ENCODE peak calls at places on chromosome 6, in ten cellular contexts. One of them, this sample, is unnamed.

GRCh38 chr6:151063339-151063738 is 176.4 kb upstream of the AKAP12 start:
- DNase-seq in SJSA1: no peak
- DNase-seq in cardiac muscle cell: no peak
- DNase-seq in tibial artery: no peak
- DNase-seq in IMR-90: peak
- DNase-seq in dorsolateral prefrontal cortex: no peak
- DNase-seq in ascending aorta: no peak
- DNase-seq in GM12878: no peak
- DNase-seq in breast epithelium: no peak
- DNase-seq in uterus: no peak
- DNase-seq in this sample: no peak

GRCh38 chr6:33427585-33428218 is 7.8 kb downstream of the SYNGAP1 start:
- DNase-seq in SJSA1: no peak
- DNase-seq in cardiac muscle cell: peak
- DNase-seq in tibial artery: peak
- DNase-seq in IMR-90: no peak
- DNase-seq in dorsolateral prefrontal cortex: peak
- DNase-seq in ascending aorta: no peak
- DNase-seq in GM12878: no peak
- DNase-seq in breast epithelium: no peak
- DNase-seq in uterus: peak
- DNase-seq in this sample: peak

GRCh38 chr6:1605822-1606532 is 3.7 kb upstream of the FOXC1 start:
- DNase-seq in SJSA1: no peak
- DNase-seq in cardiac muscle cell: no peak
- DNase-seq in tibial artery: no peak
- DNase-seq in IMR-90: no peak
- DNase-seq in dorsolateral prefrontal cortex: no peak
- DNase-seq in ascending aorta: no peak
- DNase-seq in GM12878: no peak
- DNase-seq in breast epithelium: no peak
- DNase-seq in uterus: no peak
- DNase-seq in this sample: no peak

GRCh38 chr6:44667668-44668390 is 280.3 kb downstream of the CDC5L start:
- DNase-seq in SJSA1: peak
- DNase-seq in cardiac muscle cell: peak
- DNase-seq in tibial artery: no peak
- DNase-seq in IMR-90: no peak
- DNase-seq in dorsolateral prefrontal cortex: no peak
- DNase-seq in ascending aorta: no peak
- DNase-seq in GM12878: no peak
- DNase-seq in breast epithelium: no peak
- DNase-seq in uterus: no peak
- DNase-seq in this sample: peak

GRCh38 chr6:149438855-149439254 is 38.8 kb downstream of the SUMO4 start:
- DNase-seq in SJSA1: no peak
- DNase-seq in cardiac muscle cell: no peak
- DNase-seq in tibial artery: no peak
- DNase-seq in IMR-90: no peak
- DNase-seq in dorsolateral prefrontal cortex: no peak
- DNase-seq in ascending aorta: no peak
- DNase-seq in GM12878: no peak
- DNase-seq in breast epithelium: no peak
- DNase-seq in uterus: no peak
- DNase-seq in this sample: no peak

GRCh38 chr6:148998704-148999103 is 251.9 kb downstream of the UST start:
- DNase-seq in SJSA1: no peak
- DNase-seq in cardiac muscle cell: no peak
- DNase-seq in tibial artery: no peak
- DNase-seq in IMR-90: no peak
- DNase-seq in dorsolateral prefrontal cortex: no peak
- DNase-seq in ascending aorta: no peak
- DNase-seq in GM12878: no peak
- DNase-seq in breast epithelium: no peak
- DNase-seq in uterus: no peak
- DNase-seq in this sample: no peak

GRCh38 chr6:116327803-116328527 is 42.8 kb upstream of the DSE start:
- DNase-seq in SJSA1: no peak
- DNase-seq in cardiac muscle cell: no peak
- DNase-seq in tibial artery: no peak
- DNase-seq in IMR-90: peak
- DNase-seq in dorsolateral prefrontal cortex: no peak
- DNase-seq in ascending aorta: no peak
- DNase-seq in GM12878: no peak
- DNase-seq in breast epithelium: no peak
- DNase-seq in uterus: no peak
- DNase-seq in this sample: no peak

GRCh38 chr6:134111062-134111677 is 58.7 kb upstream of the SLC2A12 start:
- DNase-seq in SJSA1: no peak
- DNase-seq in cardiac muscle cell: peak
- DNase-seq in tibial artery: no peak
- DNase-seq in IMR-90: peak
- DNase-seq in dorsolateral prefrontal cortex: no peak
- DNase-seq in ascending aorta: no peak
- DNase-seq in GM12878: no peak
- DNase-seq in breast epithelium: no peak
- DNase-seq in uterus: no peak
- DNase-seq in this sample: no peak

GRCh38 chr6:157994126-157994795 is 12.6 kb downstream of the SYNJ2 start:
- DNase-seq in SJSA1: no peak
- DNase-seq in cardiac muscle cell: no peak
- DNase-seq in tibial artery: no peak
- DNase-seq in IMR-90: no peak
- DNase-seq in dorsolateral prefrontal cortex: no peak
- DNase-seq in ascending aorta: no peak
- DNase-seq in GM12878: no peak
- DNase-seq in breast epithelium: no peak
- DNase-seq in uterus: no peak
- DNase-seq in this sample: peak

GRCh38 chr6:81938014-81938761 is 185.7 kb upstream of the TENT5A start:
- DNase-seq in SJSA1: peak
- DNase-seq in cardiac muscle cell: no peak
- DNase-seq in tibial artery: no peak
- DNase-seq in IMR-90: peak
- DNase-seq in dorsolateral prefrontal cortex: no peak
- DNase-seq in ascending aorta: no peak
- DNase-seq in GM12878: peak
- DNase-seq in breast epithelium: no peak
- DNase-seq in uterus: no peak
- DNase-seq in this sample: no peak

GRCh38 chr6:36848658-36849441 is 9.6 kb upstream of the CPNE5 start:
- DNase-seq in SJSA1: no peak
- DNase-seq in cardiac muscle cell: peak
- DNase-seq in tibial artery: no peak
- DNase-seq in IMR-90: no peak
- DNase-seq in dorsolateral prefrontal cortex: no peak
- DNase-seq in ascending aorta: no peak
- DNase-seq in GM12878: no peak
- DNase-seq in breast epithelium: no peak
- DNase-seq in uterus: peak
- DNase-seq in this sample: no peak

GRCh38 chr6:98525860-98526259 is 308.5 kb upstream of the POU3F2 start:
- DNase-seq in SJSA1: no peak
- DNase-seq in cardiac muscle cell: no peak
- DNase-seq in tibial artery: no peak
- DNase-seq in IMR-90: no peak
- DNase-seq in dorsolateral prefrontal cortex: no peak
- DNase-seq in ascending aorta: no peak
- DNase-seq in GM12878: no peak
- DNase-seq in breast epithelium: no peak
- DNase-seq in uterus: no peak
- DNase-seq in this sample: no peak

GRCh38 chr6:126721581-126722145 is 381.7 kb downstream of the CENPW start:
- DNase-seq in SJSA1: no peak
- DNase-seq in cardiac muscle cell: no peak
- DNase-seq in tibial artery: no peak
- DNase-seq in IMR-90: peak
- DNase-seq in dorsolateral prefrontal cortex: no peak
- DNase-seq in ascending aorta: no peak
- DNase-seq in GM12878: no peak
- DNase-seq in breast epithelium: no peak
- DNase-seq in uterus: no peak
- DNase-seq in this sample: no peak

GRCh38 chr6:153096031-153096430 is 35.1 kb downstream of the RGS17 start:
- DNase-seq in SJSA1: no peak
- DNase-seq in cardiac muscle cell: no peak
- DNase-seq in tibial artery: no peak
- DNase-seq in IMR-90: no peak
- DNase-seq in dorsolateral prefrontal cortex: no peak
- DNase-seq in ascending aorta: no peak
- DNase-seq in GM12878: no peak
- DNase-seq in breast epithelium: no peak
- DNase-seq in uterus: no peak
- DNase-seq in this sample: no peak

GRCh38 chr6:33711140-33712129 is at the start of gene UQCC2:
- DNase-seq in SJSA1: peak
- DNase-seq in cardiac muscle cell: peak
- DNase-seq in tibial artery: peak
- DNase-seq in IMR-90: peak
- DNase-seq in dorsolateral prefrontal cortex: peak
- DNase-seq in ascending aorta: peak
- DNase-seq in GM12878: peak
- DNase-seq in breast epithelium: peak
- DNase-seq in uterus: peak
- DNase-seq in this sample: peak

GRCh38 chr6:113565306-113565705 is 291.8 kb upstream of the MARCKS start:
- DNase-seq in SJSA1: no peak
- DNase-seq in cardiac muscle cell: no peak
- DNase-seq in tibial artery: no peak
- DNase-seq in IMR-90: peak
- DNase-seq in dorsolateral prefrontal cortex: no peak
- DNase-seq in ascending aorta: no peak
- DNase-seq in GM12878: no peak
- DNase-seq in breast epithelium: no peak
- DNase-seq in uterus: no peak
- DNase-seq in this sample: no peak
- H3K27ac ChIP-seq in SJSA1: peak
- H3K27ac ChIP-seq in cardiac muscle cell: peak
- H3K27ac ChIP-seq in tibial artery: no peak
- H3K27ac ChIP-seq in IMR-90: peak
- H3K27ac ChIP-seq in dorsolateral prefrontal cortex: peak
- H3K27ac ChIP-seq in ascending aorta: no peak
- H3K27ac ChIP-seq in GM12878: no peak
- H3K27ac ChIP-seq in breast epithelium: peak
- H3K27ac ChIP-seq in uterus: peak
- H3K27ac ChIP-seq in this sample: peak

GRCh38 chr6:122408697-122409458 is 9.4 kb downstream of the HSF2 start:
- DNase-seq in SJSA1: no peak
- DNase-seq in cardiac muscle cell: no peak
- DNase-seq in tibial artery: no peak
- DNase-seq in IMR-90: no peak
- DNase-seq in dorsolateral prefrontal cortex: no peak
- DNase-seq in ascending aorta: no peak
- DNase-seq in GM12878: no peak
- DNase-seq in breast epithelium: no peak
- DNase-seq in uterus: no peak
- DNase-seq in this sample: no peak

GRCh38 chr6:122406187-122406586 is 6.7 kb downstream of the HSF2 start:
- DNase-seq in SJSA1: no peak
- DNase-seq in cardiac muscle cell: no peak
- DNase-seq in tibial artery: no peak
- DNase-seq in IMR-90: no peak
- DNase-seq in dorsolateral prefrontal cortex: no peak
- DNase-seq in ascending aorta: no peak
- DNase-seq in GM12878: no peak
- DNase-seq in breast epithelium: no peak
- DNase-seq in uterus: no peak
- DNase-seq in this sample: no peak

GRCh38 chr6:122407712-122408111 is 8.3 kb downstream of the HSF2 start:
- DNase-seq in SJSA1: no peak
- DNase-seq in cardiac muscle cell: no peak
- DNase-seq in tibial artery: no peak
- DNase-seq in IMR-90: no peak
- DNase-seq in dorsolateral prefrontal cortex: no peak
- DNase-seq in ascending aorta: no peak
- DNase-seq in GM12878: no peak
- DNase-seq in breast epithelium: no peak
- DNase-seq in uterus: no peak
- DNase-seq in this sample: no peak

GRCh38 chr6:122405417-122405816 is 6.0 kb downstream of the HSF2 start:
- DNase-seq in SJSA1: no peak
- DNase-seq in cardiac muscle cell: no peak
- DNase-seq in tibial artery: no peak
- DNase-seq in IMR-90: peak
- DNase-seq in dorsolateral prefrontal cortex: no peak
- DNase-seq in ascending aorta: no peak
- DNase-seq in GM12878: no peak
- DNase-seq in breast epithelium: no peak
- DNase-seq in uterus: no peak
- DNase-seq in this sample: no peak

GRCh38 chr6:122408240-122408639 is 8.8 kb downstream of the HSF2 start:
- DNase-seq in SJSA1: no peak
- DNase-seq in cardiac muscle cell: no peak
- DNase-seq in tibial artery: no peak
- DNase-seq in IMR-90: no peak
- DNase-seq in dorsolateral prefrontal cortex: no peak
- DNase-seq in ascending aorta: no peak
- DNase-seq in GM12878: no peak
- DNase-seq in breast epithelium: no peak
- DNase-seq in uterus: no peak
- DNase-seq in this sample: no peak
- H3K27ac ChIP-seq in SJSA1: no peak
- H3K27ac ChIP-seq in cardiac muscle cell: no peak
- H3K27ac ChIP-seq in tibial artery: no peak
- H3K27ac ChIP-seq in IMR-90: no peak
- H3K27ac ChIP-seq in dorsolateral prefrontal cortex: no peak
- H3K27ac ChIP-seq in ascending aorta: no peak
- H3K27ac ChIP-seq in GM12878: no peak
- H3K27ac ChIP-seq in breast epithelium: no peak
- H3K27ac ChIP-seq in uterus: no peak
- H3K27ac ChIP-seq in this sample: no peak

DNA sequence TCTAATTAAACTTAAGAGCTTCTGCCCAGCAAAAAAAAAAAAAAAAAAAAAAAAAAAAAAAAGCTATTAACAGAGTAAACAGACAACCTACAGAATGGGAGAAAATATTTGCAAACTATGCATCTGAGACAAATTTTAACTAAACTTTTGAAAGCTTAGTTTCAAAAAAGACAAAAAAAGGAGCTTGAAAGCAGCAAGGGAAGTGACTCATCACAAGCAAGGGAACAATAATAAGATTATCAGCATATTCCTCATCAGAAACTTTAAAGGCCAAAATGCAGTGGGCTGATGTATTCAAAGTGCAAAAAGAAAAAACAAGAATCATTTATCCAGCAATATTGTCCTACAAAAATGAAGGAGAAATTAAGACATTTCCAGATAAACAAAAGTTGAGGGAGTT is 158.6 kb downstream of the RNF144B start:
- DNase-seq in SJSA1: no peak
- DNase-seq in cardiac muscle cell: no peak
- DNase-seq in tibial artery: no peak
- DNase-seq in IMR-90: no peak
- DNase-seq in dorsolateral prefrontal cortex: no peak
- DNase-seq in ascending aorta: no peak
- DNase-seq in GM12878: no peak
- DNase-seq in breast epithelium: no peak
- DNase-seq in uterus: no peak
- DNase-seq in this sample: no peak
- H3K27ac ChIP-seq in SJSA1: no peak
- H3K27ac ChIP-seq in cardiac muscle cell: no peak
- H3K27ac ChIP-seq in tibial artery: no peak
- H3K27ac ChIP-seq in IMR-90: no peak
- H3K27ac ChIP-seq in dorsolateral prefrontal cortex: no peak
- H3K27ac ChIP-seq in ascending aorta: no peak
- H3K27ac ChIP-seq in GM12878: no peak
- H3K27ac ChIP-seq in breast epithelium: no peak
- H3K27ac ChIP-seq in uterus: no peak
- H3K27ac ChIP-seq in this sample: no peak

GRCh38 chr6:8574749-8575468 is 139.6 kb upstream of the SLC35B3 start:
- DNase-seq in SJSA1: no peak
- DNase-seq in cardiac muscle cell: no peak
- DNase-seq in tibial artery: no peak
- DNase-seq in IMR-90: no peak
- DNase-seq in dorsolateral prefrontal cortex: no peak
- DNase-seq in ascending aorta: no peak
- DNase-seq in GM12878: no peak
- DNase-seq in breast epithelium: no peak
- DNase-seq in uterus: no peak
- DNase-seq in this sample: no peak
- H3K27ac ChIP-seq in SJSA1: no peak
- H3K27ac ChIP-seq in cardiac muscle cell: no peak
- H3K27ac ChIP-seq in tibial artery: no peak
- H3K27ac ChIP-seq in IMR-90: no peak
- H3K27ac ChIP-seq in dorsolateral prefrontal cortex: no peak
- H3K27ac ChIP-seq in ascending aorta: no peak
- H3K27ac ChIP-seq in GM12878: no peak
- H3K27ac ChIP-seq in breast epithelium: no peak
- H3K27ac ChIP-seq in uterus: no peak
- H3K27ac ChIP-seq in this sample: no peak